ENCODE peak calls at places on chromosomes 4 and X, in six cellular contexts. U, I, Y, P, V and N are unnamed samples.

GRCh38 chrX:39953879-39954278 is 143.9 kb downstream of the BCOR start:
- DNase-seq in U (no peak), I (no peak), Y (no peak), P (peak), V (peak), N (peak)

GRCh38 chrX:111507931-111508330 is 3.5 kb upstream of the SERTM2 start:
- DNase-seq in U (no peak), I (no peak), Y (no peak), P (peak), V (no peak), N (no peak)

GRCh38 chr4:40506492-40506891 is 123.2 kb downstream of the RBM47 start:
- DNase-seq in U (no peak), I (no peak), Y (no peak), P (peak), V (no peak), N (no peak)

GRCh38 chr4:11623726-11624037 is 195.0 kb upstream of the HS3ST1 start:
- DNase-seq in U (no peak), I (no peak), Y (no peak), P (peak), V (no peak), N (peak)

GRCh38 chr4:15333692-15334633 is 93.9 kb upstream of the C1QTNF7 start:
- DNase-seq in U (no peak), I (no peak), Y (no peak), P (no peak), V (no peak), N (no peak)

GRCh38 chr4:68905598-68906237 is 45.9 kb downstream of the UGT2A3 start:
- DNase-seq in U (no peak), I (no peak), Y (no peak), P (no peak), V (no peak), N (peak)

GRCh38 chrX:151167791-151168345 is 8.5 kb upstream of the GPR50 start:
- DNase-seq in U (no peak), I (no peak), Y (no peak), P (no peak), V (no peak), N (no peak)

GRCh38 chr4:99300934-99301333 is 10.1 kb upstream of the ADH1A start:
- DNase-seq in U (no peak), I (peak), Y (no peak), P (peak), V (peak), N (peak)

GRCh38 chr4:70778888-70779422 is 57.2 kb downstream of the RUFY3 start:
- DNase-seq in U (no peak), I (no peak), Y (no peak), P (no peak), V (no peak), N (peak)

GRCh38 chrX:54479471-54480122 is 16.4 kb downstream of the FGD1 start:
- DNase-seq in U (no peak), I (no peak), Y (no peak), P (no peak), V (no peak), N (no peak)

GRCh38 chrX:66638591-66639500 is at the start of gene EDA2R:
- DNase-seq in U (no peak), I (peak), Y (peak), P (peak), V (no peak), N (peak)

GRCh38 chr4:39947963-39948362 is 29.7 kb downstream of the PDS5A start:
- DNase-seq in U (no peak), I (no peak), Y (no peak), P (no peak), V (no peak), N (no peak)

GRCh38 chr4:133493241-133493640 is 344.1 kb downstream of the PCDH10 start:
- DNase-seq in U (no peak), I (no peak), Y (no peak), P (no peak), V (no peak), N (no peak)